ENCODE peak calls at places on chromosomes 5 and 9, in seven cellular contexts. One of them, this sample, is unnamed.

GRCh38 chr5:113235884-113236283 is 198.9 kb downstream of the TSSK1B start:
- DNase-seq in NCI-H1092: no peak
- DNase-seq in CMK: no peak
- DNase-seq in stimulated activated CD8-positive, alpha-beta memory T cell treated with anti-CD3 and anti-CD28 coated beads, Interleukin-12 subunit alpha, Interleukin-12 subunit beta, amount 100 ng/mL, for 1 hour: no peak
- DNase-seq in activated B cell treated with CpG ODN at 0.5 μM for 24 hours: no peak
- DNase-seq in pulmonary artery endothelial cell: no peak
- DNase-seq in HCT116: peak; percentile 62
- DNase-seq in this sample: no peak

GRCh38 chr5:132561601-132562000 is 4.8 kb downstream of the RAD50 start:
- DNase-seq in NCI-H1092: no peak
- DNase-seq in CMK: no peak
- DNase-seq in stimulated activated CD8-positive, alpha-beta memory T cell treated with anti-CD3 and anti-CD28 coated beads, Interleukin-12 subunit alpha, Interleukin-12 subunit beta, amount 100 ng/mL, for 1 hour: no peak
- DNase-seq in activated B cell treated with CpG ODN at 0.5 μM for 24 hours: no peak
- DNase-seq in pulmonary artery endothelial cell: no peak
- DNase-seq in HCT116: no peak
- DNase-seq in this sample: no peak

GRCh38 chr5:34038430-34038829 is 4.6 kb downstream of the C1QTNF3 start:
- DNase-seq in NCI-H1092: no peak
- DNase-seq in CMK: no peak
- DNase-seq in stimulated activated CD8-positive, alpha-beta memory T cell treated with anti-CD3 and anti-CD28 coated beads, Interleukin-12 subunit alpha, Interleukin-12 subunit beta, amount 100 ng/mL, for 1 hour: no peak
- DNase-seq in activated B cell treated with CpG ODN at 0.5 μM for 24 hours: no peak
- DNase-seq in pulmonary artery endothelial cell: no peak
- DNase-seq in HCT116: no peak
- DNase-seq in this sample: no peak

GRCh38 chr5:132501961-132502931 is 11.7 kb upstream of the IRF1 start:
- DNase-seq in NCI-H1092: no peak
- DNase-seq in CMK: no peak
- DNase-seq in stimulated activated CD8-positive, alpha-beta memory T cell treated with anti-CD3 and anti-CD28 coated beads, Interleukin-12 subunit alpha, Interleukin-12 subunit beta, amount 100 ng/mL, for 1 hour: no peak
- DNase-seq in activated B cell treated with CpG ODN at 0.5 μM for 24 hours: no peak
- DNase-seq in pulmonary artery endothelial cell: no peak
- DNase-seq in HCT116: no peak
- DNase-seq in this sample: no peak

GRCh38 chr9:89799221-89799620 is 194.4 kb downstream of the GADD45G start:
- DNase-seq in NCI-H1092: no peak
- DNase-seq in CMK: no peak
- DNase-seq in stimulated activated CD8-positive, alpha-beta memory T cell treated with anti-CD3 and anti-CD28 coated beads, Interleukin-12 subunit alpha, Interleukin-12 subunit beta, amount 100 ng/mL, for 1 hour: no peak
- DNase-seq in activated B cell treated with CpG ODN at 0.5 μM for 24 hours: no peak
- DNase-seq in pulmonary artery endothelial cell: no peak
- DNase-seq in HCT116: no peak
- DNase-seq in this sample: no peak

GRCh38 chr5:173735171-173735570 is 118.7 kb upstream of the BOD1 start:
- DNase-seq in NCI-H1092: no peak
- DNase-seq in CMK: no peak
- DNase-seq in stimulated activated CD8-positive, alpha-beta memory T cell treated with anti-CD3 and anti-CD28 coated beads, Interleukin-12 subunit alpha, Interleukin-12 subunit beta, amount 100 ng/mL, for 1 hour: no peak
- DNase-seq in activated B cell treated with CpG ODN at 0.5 μM for 24 hours: no peak
- DNase-seq in pulmonary artery endothelial cell: no peak
- DNase-seq in HCT116: no peak
- DNase-seq in this sample: peak; percentile 26

GRCh38 chr5:149581931-149582768 is 852 bp downstream of the ARHGEF37 start:
- DNase-seq in NCI-H1092: peak; percentile 40
- DNase-seq in CMK: no peak
- DNase-seq in stimulated activated CD8-positive, alpha-beta memory T cell treated with anti-CD3 and anti-CD28 coated beads, Interleukin-12 subunit alpha, Interleukin-12 subunit beta, amount 100 ng/mL, for 1 hour: no peak
- DNase-seq in activated B cell treated with CpG ODN at 0.5 μM for 24 hours: no peak
- DNase-seq in pulmonary artery endothelial cell: peak; percentile 41
- DNase-seq in HCT116: no peak
- DNase-seq in this sample: peak; percentile 41

GRCh38 chr9:33025572-33026347 is 687 bp downstream of the DNAJA1 start:
- DNase-seq in NCI-H1092: peak; percentile 83
- DNase-seq in CMK: no peak
- DNase-seq in stimulated activated CD8-positive, alpha-beta memory T cell treated with anti-CD3 and anti-CD28 coated beads, Interleukin-12 subunit alpha, Interleukin-12 subunit beta, amount 100 ng/mL, for 1 hour: peak; percentile 56
- DNase-seq in activated B cell treated with CpG ODN at 0.5 μM for 24 hours: peak; percentile 71
- DNase-seq in pulmonary artery endothelial cell: no peak
- DNase-seq in HCT116: no peak
- DNase-seq in this sample: peak; percentile 78

GRCh38 chr9:113436753-113437515 is 26.4 kb downstream of the C9orf43 start:
- DNase-seq in NCI-H1092: no peak
- DNase-seq in CMK: no peak
- DNase-seq in stimulated activated CD8-positive, alpha-beta memory T cell treated with anti-CD3 and anti-CD28 coated beads, Interleukin-12 subunit alpha, Interleukin-12 subunit beta, amount 100 ng/mL, for 1 hour: no peak
- DNase-seq in activated B cell treated with CpG ODN at 0.5 μM for 24 hours: no peak
- DNase-seq in pulmonary artery endothelial cell: no peak
- DNase-seq in HCT116: no peak
- DNase-seq in this sample: peak; percentile 6

GRCh38 chr9:136591191-136591752 is 45.4 kb upstream of the NOTCH1 start:
- DNase-seq in NCI-H1092: no peak
- DNase-seq in CMK: no peak
- DNase-seq in stimulated activated CD8-positive, alpha-beta memory T cell treated with anti-CD3 and anti-CD28 coated beads, Interleukin-12 subunit alpha, Interleukin-12 subunit beta, amount 100 ng/mL, for 1 hour: no peak
- DNase-seq in activated B cell treated with CpG ODN at 0.5 μM for 24 hours: no peak
- DNase-seq in pulmonary artery endothelial cell: no peak
- DNase-seq in HCT116: no peak
- DNase-seq in this sample: no peak

GRCh38 chr5:109529520-109529919 is 119.7 kb upstream of the PJA2 start:
- DNase-seq in NCI-H1092: no peak
- DNase-seq in CMK: no peak
- DNase-seq in stimulated activated CD8-positive, alpha-beta memory T cell treated with anti-CD3 and anti-CD28 coated beads, Interleukin-12 subunit alpha, Interleukin-12 subunit beta, amount 100 ng/mL, for 1 hour: no peak
- DNase-seq in activated B cell treated with CpG ODN at 0.5 μM for 24 hours: no peak
- DNase-seq in pulmonary artery endothelial cell: no peak
- DNase-seq in HCT116: no peak
- DNase-seq in this sample: no peak

GRCh38 chr9:125239631-125240597 is 1.2 kb downstream of the HSPA5 start:
- DNase-seq in NCI-H1092: no peak
- DNase-seq in CMK: no peak
- DNase-seq in stimulated activated CD8-positive, alpha-beta memory T cell treated with anti-CD3 and anti-CD28 coated beads, Interleukin-12 subunit alpha, Interleukin-12 subunit beta, amount 100 ng/mL, for 1 hour: no peak
- DNase-seq in activated B cell treated with CpG ODN at 0.5 μM for 24 hours: no peak
- DNase-seq in pulmonary artery endothelial cell: no peak
- DNase-seq in HCT116: no peak
- DNase-seq in this sample: no peak

GRCh38 chr5:60959156-60959555 is 14.2 kb downstream of the NDUFAF2 start:
- DNase-seq in NCI-H1092: no peak
- DNase-seq in CMK: no peak
- DNase-seq in stimulated activated CD8-positive, alpha-beta memory T cell treated with anti-CD3 and anti-CD28 coated beads, Interleukin-12 subunit alpha, Interleukin-12 subunit beta, amount 100 ng/mL, for 1 hour: no peak
- DNase-seq in activated B cell treated with CpG ODN at 0.5 μM for 24 hours: no peak
- DNase-seq in pulmonary artery endothelial cell: no peak
- DNase-seq in HCT116: peak; percentile 21
- DNase-seq in this sample: peak; percentile 50

GRCh38 chr9:1869843-1870242 is 145.3 kb upstream of the SMARCA2 start:
- DNase-seq in NCI-H1092: no peak
- DNase-seq in CMK: no peak
- DNase-seq in stimulated activated CD8-positive, alpha-beta memory T cell treated with anti-CD3 and anti-CD28 coated beads, Interleukin-12 subunit alpha, Interleukin-12 subunit beta, amount 100 ng/mL, for 1 hour: peak; percentile 2
- DNase-seq in activated B cell treated with CpG ODN at 0.5 μM for 24 hours: no peak
- DNase-seq in pulmonary artery endothelial cell: no peak
- DNase-seq in HCT116: peak; percentile 7
- DNase-seq in this sample: peak; percentile 12

GRCh38 chr5:72871358-72872024 is 55.0 kb downstream of the TNPO1 start:
- DNase-seq in NCI-H1092: no peak
- DNase-seq in CMK: no peak
- DNase-seq in stimulated activated CD8-positive, alpha-beta memory T cell treated with anti-CD3 and anti-CD28 coated beads, Interleukin-12 subunit alpha, Interleukin-12 subunit beta, amount 100 ng/mL, for 1 hour: no peak
- DNase-seq in activated B cell treated with CpG ODN at 0.5 μM for 24 hours: no peak
- DNase-seq in pulmonary artery endothelial cell: peak; percentile 78
- DNase-seq in HCT116: no peak
- DNase-seq in this sample: no peak

GRCh38 chr5:33662721-33663435 is 222.1 kb downstream of the TARS1 start:
- DNase-seq in NCI-H1092: no peak
- DNase-seq in CMK: no peak
- DNase-seq in stimulated activated CD8-positive, alpha-beta memory T cell treated with anti-CD3 and anti-CD28 coated beads, Interleukin-12 subunit alpha, Interleukin-12 subunit beta, amount 100 ng/mL, for 1 hour: no peak
- DNase-seq in activated B cell treated with CpG ODN at 0.5 μM for 24 hours: no peak
- DNase-seq in pulmonary artery endothelial cell: no peak
- DNase-seq in HCT116: no peak
- DNase-seq in this sample: no peak

GRCh38 chr9:116154976-116155699 is 1.5 kb downstream of the PAPPA start:
- DNase-seq in NCI-H1092: no peak
- DNase-seq in CMK: no peak
- DNase-seq in stimulated activated CD8-positive, alpha-beta memory T cell treated with anti-CD3 and anti-CD28 coated beads, Interleukin-12 subunit alpha, Interleukin-12 subunit beta, amount 100 ng/mL, for 1 hour: no peak
- DNase-seq in activated B cell treated with CpG ODN at 0.5 μM for 24 hours: no peak
- DNase-seq in pulmonary artery endothelial cell: no peak
- DNase-seq in HCT116: no peak
- DNase-seq in this sample: peak; percentile 87

GRCh38 chr5:62938927-62939326 is 360.3 kb downstream of the LRRC70 start:
- DNase-seq in NCI-H1092: no peak
- DNase-seq in CMK: no peak
- DNase-seq in stimulated activated CD8-positive, alpha-beta memory T cell treated with anti-CD3 and anti-CD28 coated beads, Interleukin-12 subunit alpha, Interleukin-12 subunit beta, amount 100 ng/mL, for 1 hour: no peak
- DNase-seq in activated B cell treated with CpG ODN at 0.5 μM for 24 hours: no peak
- DNase-seq in pulmonary artery endothelial cell: no peak
- DNase-seq in HCT116: no peak
- DNase-seq in this sample: peak; percentile 51

GRCh38 chr5:59125961-59126360 is 543.1 kb downstream of the RAB3C start:
- DNase-seq in NCI-H1092: no peak
- DNase-seq in CMK: no peak
- DNase-seq in stimulated activated CD8-positive, alpha-beta memory T cell treated with anti-CD3 and anti-CD28 coated beads, Interleukin-12 subunit alpha, Interleukin-12 subunit beta, amount 100 ng/mL, for 1 hour: no peak
- DNase-seq in activated B cell treated with CpG ODN at 0.5 μM for 24 hours: no peak
- DNase-seq in pulmonary artery endothelial cell: no peak
- DNase-seq in HCT116: no peak
- DNase-seq in this sample: peak; percentile 17

GRCh38 chr9:135739271-135740220 is 37.6 kb downstream of the KCNT1 start:
- DNase-seq in NCI-H1092: no peak
- DNase-seq in CMK: no peak
- DNase-seq in stimulated activated CD8-positive, alpha-beta memory T cell treated with anti-CD3 and anti-CD28 coated beads, Interleukin-12 subunit alpha, Interleukin-12 subunit beta, amount 100 ng/mL, for 1 hour: no peak
- DNase-seq in activated B cell treated with CpG ODN at 0.5 μM for 24 hours: no peak
- DNase-seq in pulmonary artery endothelial cell: no peak
- DNase-seq in HCT116: no peak
- DNase-seq in this sample: no peak

GRCh38 chr5:31730139-31730538 is 91.2 kb downstream of the PDZD2 start:
- DNase-seq in NCI-H1092: no peak
- DNase-seq in CMK: no peak
- DNase-seq in stimulated activated CD8-positive, alpha-beta memory T cell treated with anti-CD3 and anti-CD28 coated beads, Interleukin-12 subunit alpha, Interleukin-12 subunit beta, amount 100 ng/mL, for 1 hour: no peak
- DNase-seq in activated B cell treated with CpG ODN at 0.5 μM for 24 hours: no peak
- DNase-seq in pulmonary artery endothelial cell: no peak
- DNase-seq in HCT116: no peak
- DNase-seq in this sample: no peak

GRCh38 chr5:54774281-54775171 is 210.9 kb downstream of the ESM1 start:
- DNase-seq in NCI-H1092: no peak
- DNase-seq in CMK: no peak
- DNase-seq in stimulated activated CD8-positive, alpha-beta memory T cell treated with anti-CD3 and anti-CD28 coated beads, Interleukin-12 subunit alpha, Interleukin-12 subunit beta, amount 100 ng/mL, for 1 hour: no peak
- DNase-seq in activated B cell treated with CpG ODN at 0.5 μM for 24 hours: no peak
- DNase-seq in pulmonary artery endothelial cell: no peak
- DNase-seq in HCT116: no peak
- DNase-seq in this sample: peak; percentile 60

GRCh38 chr5:127950707-127951356 is 132.7 kb upstream of the SLC12A2 start:
- DNase-seq in NCI-H1092: no peak
- DNase-seq in CMK: no peak
- DNase-seq in stimulated activated CD8-positive, alpha-beta memory T cell treated with anti-CD3 and anti-CD28 coated beads, Interleukin-12 subunit alpha, Interleukin-12 subunit beta, amount 100 ng/mL, for 1 hour: no peak
- DNase-seq in activated B cell treated with CpG ODN at 0.5 μM for 24 hours: no peak
- DNase-seq in pulmonary artery endothelial cell: no peak
- DNase-seq in HCT116: no peak
- DNase-seq in this sample: peak; percentile 82

GRCh38 chr5:157562111-157562581 is 13.4 kb downstream of the ADAM19 start:
- DNase-seq in NCI-H1092: no peak
- DNase-seq in CMK: no peak
- DNase-seq in stimulated activated CD8-positive, alpha-beta memory T cell treated with anti-CD3 and anti-CD28 coated beads, Interleukin-12 subunit alpha, Interleukin-12 subunit beta, amount 100 ng/mL, for 1 hour: no peak
- DNase-seq in activated B cell treated with CpG ODN at 0.5 μM for 24 hours: no peak
- DNase-seq in pulmonary artery endothelial cell: no peak
- DNase-seq in HCT116: no peak
- DNase-seq in this sample: no peak

GRCh38 chr9:125549465-125550215 is 157.4 kb downstream of the MAPKAP1 start:
- DNase-seq in NCI-H1092: peak; percentile 42
- DNase-seq in CMK: no peak
- DNase-seq in stimulated activated CD8-positive, alpha-beta memory T cell treated with anti-CD3 and anti-CD28 coated beads, Interleukin-12 subunit alpha, Interleukin-12 subunit beta, amount 100 ng/mL, for 1 hour: no peak
- DNase-seq in activated B cell treated with CpG ODN at 0.5 μM for 24 hours: no peak
- DNase-seq in pulmonary artery endothelial cell: no peak
- DNase-seq in HCT116: no peak
- DNase-seq in this sample: peak; percentile 30

GRCh38 chr5:683619-684481 is 9.3 kb downstream of the TPPP start:
- DNase-seq in NCI-H1092: no peak
- DNase-seq in CMK: no peak
- DNase-seq in stimulated activated CD8-positive, alpha-beta memory T cell treated with anti-CD3 and anti-CD28 coated beads, Interleukin-12 subunit alpha, Interleukin-12 subunit beta, amount 100 ng/mL, for 1 hour: no peak
- DNase-seq in activated B cell treated with CpG ODN at 0.5 μM for 24 hours: no peak
- DNase-seq in pulmonary artery endothelial cell: no peak
- DNase-seq in HCT116: no peak
- DNase-seq in this sample: no peak

GRCh38 chr9:104256031-104256709 is 162.1 kb downstream of the SMC2 start:
- DNase-seq in NCI-H1092: no peak
- DNase-seq in CMK: no peak
- DNase-seq in stimulated activated CD8-positive, alpha-beta memory T cell treated with anti-CD3 and anti-CD28 coated beads, Interleukin-12 subunit alpha, Interleukin-12 subunit beta, amount 100 ng/mL, for 1 hour: no peak
- DNase-seq in activated B cell treated with CpG ODN at 0.5 μM for 24 hours: no peak
- DNase-seq in pulmonary artery endothelial cell: no peak
- DNase-seq in HCT116: no peak
- DNase-seq in this sample: no peak

GRCh38 chr5:88172847-88173758 is 95.5 kb downstream of the TMEM161B start:
- DNase-seq in NCI-H1092: no peak
- DNase-seq in CMK: no peak
- DNase-seq in stimulated activated CD8-positive, alpha-beta memory T cell treated with anti-CD3 and anti-CD28 coated beads, Interleukin-12 subunit alpha, Interleukin-12 subunit beta, amount 100 ng/mL, for 1 hour: no peak
- DNase-seq in activated B cell treated with CpG ODN at 0.5 μM for 24 hours: no peak
- DNase-seq in pulmonary artery endothelial cell: no peak
- DNase-seq in HCT116: no peak
- DNase-seq in this sample: no peak

GRCh38 chr5:168472329-168472728 is 13.9 kb upstream of the RARS1 start:
- DNase-seq in NCI-H1092: no peak
- DNase-seq in CMK: no peak
- DNase-seq in stimulated activated CD8-positive, alpha-beta memory T cell treated with anti-CD3 and anti-CD28 coated beads, Interleukin-12 subunit alpha, Interleukin-12 subunit beta, amount 100 ng/mL, for 1 hour: no peak
- DNase-seq in activated B cell treated with CpG ODN at 0.5 μM for 24 hours: no peak
- DNase-seq in pulmonary artery endothelial cell: no peak
- DNase-seq in HCT116: no peak
- DNase-seq in this sample: no peak

This sample was measured in cardiac muscle cell.